ENCODE peak calls at places on chromosomes 2 and 18, in ten cellular contexts. K, N, S, D, T, P, W, R, Y and Z are unnamed samples.

GRCh38 chr2:94960266-94960665 is 65.2 kb upstream of the MAL start:
- DNase-seq in K (no peak), N (no peak), S (no peak), D (no peak), T (no peak), P (no peak), W (no peak), R (no peak), Y (no peak), Z (no peak)

GRCh38 chr2:72931280-72931910 is 14.1 kb downstream of the EMX1 start:
- DNase-seq in K (no peak), N (no peak), S (no peak), D (no peak), T (no peak), P (no peak), W (no peak), R (no peak), Y (no peak), Z (peak)

GRCh38 chr18:34493099-34493544 is 217.0 kb upstream of the DTNA start:
- DNase-seq in K (peak), N (peak), S (peak), D (peak), T (no peak), P (peak), W (no peak), R (peak), Y (peak), Z (peak)

GRCh38 chr2:101617188-101617587 is 80.3 kb upstream of the MAP4K4 start:
- DNase-seq in K (peak), N (no peak), S (peak), D (no peak), T (no peak), P (no peak), W (no peak), R (peak), Y (peak), Z (no peak)

GRCh38 chr2:238083919-238084318 is 16.2 kb upstream of the ESPNL start:
- DNase-seq in K (no peak), N (no peak), S (no peak), D (no peak), T (no peak), P (no peak), W (no peak), R (no peak), Y (no peak), Z (no peak)

GRCh38 chr18:62852851-62853250 is 137.5 kb downstream of the PHLPP1 start:
- DNase-seq in K (no peak), N (no peak), S (peak), D (no peak), T (no peak), P (no peak), W (no peak), R (no peak), Y (peak), Z (no peak)

GRCh38 chr2:71212336-71212735 is 14.6 kb downstream of the PAIP2B start:
- DNase-seq in K (no peak), N (no peak), S (no peak), D (no peak), T (no peak), P (no peak), W (no peak), R (no peak), Y (no peak), Z (no peak)

GRCh38 chr2:101469863-101470262 is 5.0 kb downstream of the RFX8 start:
- DNase-seq in K (no peak), N (no peak), S (no peak), D (no peak), T (no peak), P (no peak), W (no peak), R (no peak), Y (no peak), Z (no peak)

GRCh38 chr2:207042155-207042554 is 102.8 kb downstream of the CPO start:
- DNase-seq in K (no peak), N (no peak), S (no peak), D (no peak), T (no peak), P (no peak), W (no peak), R (no peak), Y (peak), Z (no peak)

GRCh38 chr2:217256261-217256660 is 396.4 kb upstream of the TNP1 start:
- DNase-seq in K (no peak), N (no peak), S (peak), D (no peak), T (no peak), P (no peak), W (no peak), R (no peak), Y (no peak), Z (no peak)

GRCh38 chr2:201260302-201260800 is at the start of gene CASP8:
- DNase-seq in K (peak), N (no peak), S (peak), D (peak), T (peak), P (no peak), W (no peak), R (peak), Y (peak), Z (no peak)

GRCh38 chr2:18169787-18170175 is 291.3 kb downstream of the KCNS3 start:
- DNase-seq in K (no peak), N (no peak), S (no peak), D (no peak), T (no peak), P (no peak), W (no peak), R (no peak), Y (no peak), Z (no peak)

GRCh38 chr2:68330691-68331090 is 10.9 kb upstream of the CNRIP1 start:
- DNase-seq in K (peak), N (no peak), S (no peak), D (no peak), T (no peak), P (no peak), W (no peak), R (peak), Y (peak), Z (no peak)

GRCh38 chr2:172893111-172893510 is 157.5 kb downstream of the RAPGEF4 start:
- DNase-seq in K (no peak), N (no peak), S (no peak), D (no peak), T (no peak), P (no peak), W (no peak), R (no peak), Y (no peak), Z (no peak)

GRCh38 chr18:34887881-34888580 is 153.2 kb upstream of the MAPRE2 start:
- DNase-seq in K (no peak), N (no peak), S (no peak), D (no peak), T (no peak), P (no peak), W (no peak), R (no peak), Y (no peak), Z (no peak)

GRCh38 chr2:22143840-22144239 is 1020.1 kb downstream of the TDRD15 start:
- DNase-seq in K (no peak), N (no peak), S (no peak), D (no peak), T (no peak), P (no peak), W (no peak), R (no peak), Y (no peak), Z (no peak)

GRCh38 chr2:64922482-64923384 is 66.5 kb upstream of the SLC1A4 start:
- DNase-seq in K (no peak), N (no peak), S (no peak), D (no peak), T (no peak), P (no peak), W (no peak), R (no peak), Y (no peak), Z (no peak)

GRCh38 chr2:201969938-201970785 is 63.5 kb upstream of the FZD7 start:
- DNase-seq in K (peak), N (no peak), S (peak), D (no peak), T (peak), P (no peak), W (no peak), R (peak), Y (peak), Z (no peak)

GRCh38 chr2:46967990-46968647 is 52.5 kb upstream of the MCFD2 start:
- DNase-seq in K (peak), N (no peak), S (peak), D (peak), T (no peak), P (no peak), W (no peak), R (peak), Y (peak), Z (peak)

GRCh38 chr2:119111115-119111975 is 47.2 kb downstream of the C1QL2 start:
- DNase-seq in K (no peak), N (no peak), S (no peak), D (peak), T (peak), P (no peak), W (no peak), R (no peak), Y (no peak), Z (no peak)

GRCh38 chr2:204019572-204020501 is 83.3 kb downstream of the ICOS start:
- DNase-seq in K (peak), N (no peak), S (peak), D (peak), T (no peak), P (no peak), W (no peak), R (no peak), Y (no peak), Z (no peak)

GRCh38 chr2:10385501-10385900 is 62.6 kb downstream of the ODC1 start:
- DNase-seq in K (no peak), N (no peak), S (peak), D (no peak), T (no peak), P (no peak), W (no peak), R (no peak), Y (no peak), Z (no peak)

GRCh38 chr2:168552450-168552856 is 96.4 kb downstream of the CERS6 start:
- DNase-seq in K (no peak), N (no peak), S (no peak), D (no peak), T (peak), P (no peak), W (no peak), R (no peak), Y (no peak), Z (no peak)

GRCh38 chr2:162125138-162125537 is 26.9 kb downstream of the GCG start:
- DNase-seq in K (no peak), N (no peak), S (peak), D (no peak), T (no peak), P (no peak), W (no peak), R (peak), Y (no peak), Z (no peak)

GRCh38 chr2:25310965-25311865 is 30.5 kb downstream of the DNMT3A start:
- DNase-seq in K (no peak), N (no peak), S (no peak), D (no peak), T (no peak), P (no peak), W (no peak), R (no peak), Y (no peak), Z (peak)

GRCh38 chr2:19982268-19982667 is 7.6 kb downstream of the WDR35 start:
- DNase-seq in K (no peak), N (no peak), S (no peak), D (no peak), T (no peak), P (no peak), W (no peak), R (peak), Y (peak), Z (no peak)

GRCh38 chr2:196131384-196131861 is 40.0 kb downstream of the STK17B start:
- DNase-seq in K (peak), N (no peak), S (peak), D (peak), T (peak), P (no peak), W (peak), R (peak), Y (peak), Z (no peak)

GRCh38 chr2:104945211-104945610 is 91.3 kb downstream of the POU3F3 start:
- DNase-seq in K (no peak), N (no peak), S (no peak), D (no peak), T (no peak), P (no peak), W (no peak), R (no peak), Y (no peak), Z (no peak)

GRCh38 chr2:234488913-234489451 is 7.9 kb downstream of the ARL4C start:
- DNase-seq in K (no peak), N (no peak), S (no peak), D (no peak), T (no peak), P (no peak), W (no peak), R (no peak), Y (no peak), Z (no peak)

GRCh38 chr2:84424152-84424551 is 34.9 kb downstream of the SUCLG1 start:
- DNase-seq in K (no peak), N (no peak), S (peak), D (peak), T (no peak), P (no peak), W (peak), R (peak), Y (peak), Z (no peak)

GRCh38 chr2:16745466-16745865 is 79.8 kb upstream of the CYRIA start:
- DNase-seq in K (no peak), N (no peak), S (no peak), D (no peak), T (peak), P (no peak), W (no peak), R (no peak), Y (no peak), Z (no peak)

GRCh38 chr2:129296401-129297343 is 682.8 kb upstream of the RAB6C start:
- DNase-seq in K (no peak), N (no peak), S (no peak), D (no peak), T (no peak), P (no peak), W (no peak), R (no peak), Y (no peak), Z (no peak)

GRCh38 chr2:233926806-233927205 is 9.6 kb downstream of the TRPM8 start:
- DNase-seq in K (no peak), N (no peak), S (no peak), D (no peak), T (no peak), P (no peak), W (no peak), R (no peak), Y (no peak), Z (no peak)

GRCh38 chr2:116975580-116975979 is 838.9 kb upstream of the DDX18 start:
- DNase-seq in K (no peak), N (no peak), S (no peak), D (no peak), T (no peak), P (no peak), W (no peak), R (no peak), Y (no peak), Z (no peak)

GRCh38 chr2:116979941-116980340 is 834.5 kb upstream of the DDX18 start:
- DNase-seq in K (no peak), N (no peak), S (no peak), D (no peak), T (no peak), P (no peak), W (no peak), R (no peak), Y (no peak), Z (no peak)

GRCh38 chr2:116980354-116980753 is 834.1 kb upstream of the DDX18 start:
- DNase-seq in K (no peak), N (no peak), S (no peak), D (no peak), T (no peak), P (no peak), W (no peak), R (no peak), Y (no peak), Z (no peak)
- TF ChIP-seq CTCF in K (no peak), N (no peak), S (no peak), D (no peak), T (no peak), P (no peak), W (no peak), R (no peak), Y (no peak), Z (no peak)

GRCh38 chr2:138369856-138370255 is 131.7 kb upstream of the SPOPL start:
- DNase-seq in K (no peak), N (no peak), S (no peak), D (peak), T (no peak), P (no peak), W (no peak), R (peak), Y (no peak), Z (no peak)

GRCh38 chr2:138373993-138374408 is 127.6 kb upstream of the SPOPL start:
- DNase-seq in K (peak), N (no peak), S (peak), D (peak), T (peak), P (no peak), W (peak), R (peak), Y (peak), Z (no peak)
- TF ChIP-seq CTCF in K (peak), N (peak), S (peak), D (peak), T (peak), P (peak), W (peak), R (peak), Y (peak), Z (peak)

DNA sequence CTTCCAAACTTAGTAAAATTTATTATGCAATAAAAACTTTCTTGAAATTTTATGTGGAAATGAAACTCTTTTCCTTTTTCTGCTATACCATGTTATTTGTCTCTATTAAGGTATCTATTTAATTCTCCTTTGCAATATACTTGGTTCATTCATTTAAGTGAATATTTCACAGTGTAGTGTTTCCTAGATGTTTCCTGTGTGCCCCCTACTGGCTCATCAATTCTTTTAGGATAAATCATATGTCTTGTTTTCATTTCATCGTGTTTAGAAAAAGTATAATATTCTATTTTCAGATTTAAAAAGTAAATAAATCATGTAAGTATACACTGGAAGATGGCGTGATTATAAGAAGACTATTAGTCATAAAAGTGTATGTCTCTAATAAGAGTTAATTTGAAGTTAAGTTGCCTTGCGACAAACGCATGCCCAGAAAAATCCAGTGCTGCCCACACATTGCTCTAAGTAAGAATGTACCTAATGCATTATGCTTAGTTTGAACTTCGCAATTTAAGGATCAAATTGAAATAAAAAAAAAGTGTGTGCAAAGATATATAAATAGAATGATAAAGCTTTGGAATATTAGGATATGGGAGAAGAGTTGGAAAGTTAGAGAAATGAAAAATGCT is 525.4 kb downstream of the KCNJ3 start:
- DNase-seq in K (no peak), N (no peak), S (no peak), D (peak), T (no peak), P (no peak), W (peak), R (peak), Y (peak), Z (no peak)
- TF ChIP-seq CTCF in K (peak), N (peak), S (no peak), D (peak), T (no peak), P (peak), W (peak), R (peak), Y (no peak), Z (peak)

DNA sequence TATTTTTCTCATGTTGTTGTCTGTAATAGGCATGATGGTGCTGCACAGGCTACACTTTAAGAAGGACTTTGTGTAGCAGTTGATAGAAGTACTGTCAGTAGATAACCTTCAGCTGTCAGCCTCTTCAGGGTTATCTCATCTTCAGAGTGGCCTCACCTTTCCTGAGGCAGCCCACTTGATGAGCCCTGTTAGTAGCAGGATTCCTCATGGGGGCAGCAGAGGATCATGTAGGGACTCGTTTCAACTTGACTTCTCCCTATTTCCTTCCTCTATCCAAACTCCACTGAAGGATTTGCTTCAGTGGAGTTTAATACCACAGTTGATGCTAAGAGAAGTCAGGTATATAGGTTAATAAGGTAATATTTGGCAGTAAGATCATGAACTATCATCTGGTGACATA is 530.3 kb upstream of the FSIP2 start:
- DNase-seq in K (peak), N (peak), S (no peak), D (peak), T (peak), P (peak), W (no peak), R (peak), Y (peak), Z (no peak)
- TF ChIP-seq CTCF in K (peak), N (peak), S (no peak), D (no peak), T (no peak), P (peak), W (peak), R (no peak), Y (no peak), Z (no peak)